ENCODE peak calls at places on chromosome 16, in eight cellular contexts. R, Z, E, T, L, X, N and H are unnamed samples.
A peak's percentile ranks its signal among the peaks of the same experiment; 100 is the strongest.

GRCh38 chr16:86048221-86048620 is 149.3 kb downstream of the IRF8 start:
- DNase-seq in Z (no peak), X (no peak), L (peak; percentile 39), R (no peak), E (no peak), T (no peak), N (no peak), H (no peak)

GRCh38 chr16:15899538-15900100 is 11.2 kb upstream of the CEP20 start:
- DNase-seq in T (peak; percentile 44), R (peak; percentile 41), Z (peak; percentile 48), N (no peak), E (no peak), X (no peak), L (no peak), H (no peak)

GRCh38 chr16:70529051-70529777 is 5.6 kb downstream of the SF3B3 start:
- DNase-seq in T (peak; percentile 70), L (no peak), R (no peak), Z (no peak), N (no peak), X (no peak), E (no peak), H (peak; percentile 73)

GRCh38 chr16:85187002-85187401 is 74.7 kb upstream of the CIBAR2 start:
- DNase-seq in T (peak; percentile 55), E (no peak), N (no peak), Z (no peak), X (no peak), R (no peak), L (no peak), H (no peak)

GRCh38 chr16:11354407-11354732 is 9.1 kb downstream of the RMI2 start:
- DNase-seq in X (no peak), R (no peak), Z (no peak), N (no peak), L (no peak), E (no peak), T (no peak), H (no peak)

GRCh38 chr16:10729649-10730048 is 14.0 kb upstream of the NUBP1 start:
- DNase-seq in Z (no peak), E (no peak), R (no peak), T (peak; percentile 21), X (no peak), N (no peak), L (no peak), H (peak; percentile 49)

GRCh38 chr16:57536306-57537193 is at the start of gene CCDC102A:
- DNase-seq in Z (peak; percentile 61), E (peak; percentile 39), T (no peak), L (peak; percentile 38), R (no peak), N (no peak), X (no peak), H (no peak)

GRCh38 chr16:1093284-1094123 is 2.5 kb downstream of the C1QTNF8 start:
- DNase-seq in T (peak; percentile 8), N (no peak), L (no peak), R (no peak), Z (peak; percentile 35), X (no peak), E (no peak), H (peak; percentile 36)

GRCh38 chr16:138049-138417 is 440 bp downstream of the NPRL3 start:
- DNase-seq in E (no peak), L (peak; percentile 66), R (peak; percentile 49), T (peak; percentile 15), X (peak; percentile 27), N (peak; percentile 12), Z (peak; percentile 38), H (no peak)

GRCh38 chr16:28155293-28155692 is 56.5 kb downstream of the XPO6 start:
- DNase-seq in X (peak; percentile 3), E (no peak), N (no peak), L (no peak), Z (no peak), R (no peak), T (no peak), H (no peak)

GRCh38 chr16:54568897-54569807 is 282.6 kb upstream of the IRX3 start:
- DNase-seq in T (no peak), N (no peak), L (no peak), R (no peak), Z (no peak), E (no peak), X (peak; percentile 42), H (peak; percentile 6)

GRCh38 chr16:65121870-65122723 is at the start of gene CDH11:
- DNase-seq in T (peak; percentile 96), L (peak; percentile 84), R (no peak), X (peak; percentile 18), E (no peak), Z (no peak), N (no peak), H (peak; percentile 34)

GRCh38 chr16:86298166-86299131 is 211.9 kb upstream of the FOXF1 start:
- DNase-seq in R (no peak), Z (no peak), N (no peak), X (no peak), E (no peak), T (peak; percentile 27), L (peak; percentile 58), H (no peak)

GRCh38 chr16:88924834-88925539 is 52.0 kb downstream of the CBFA2T3 start:
- DNase-seq in E (no peak), T (peak; percentile 90), L (peak; percentile 49), Z (peak; percentile 50), N (no peak), X (peak; percentile 70), R (peak; percentile 74), H (peak; percentile 82)

GRCh38 chr16:85888405-85889331 is 10.3 kb upstream of the IRF8 start:
- DNase-seq in L (no peak), R (peak; percentile 56), E (no peak), Z (no peak), X (no peak), T (peak; percentile 70), N (peak; percentile 22), H (no peak)

GRCh38 chr16:86826931-86827330 is 248.6 kb downstream of the FOXL1 start:
- DNase-seq in L (peak; percentile 30), X (no peak), T (no peak), R (no peak), E (no peak), Z (no peak), N (no peak), H (no peak)

GRCh38 chr16:88928405-88929375 is 48.3 kb downstream of the CBFA2T3 start:
- DNase-seq in L (no peak), Z (no peak), N (no peak), R (no peak), X (peak; percentile 84), T (no peak), E (no peak), H (no peak)

GRCh38 chr16:83215417-83216001 is 588.7 kb downstream of the CDH13 start:
- DNase-seq in Z (peak; percentile 68), T (peak; percentile 43), X (no peak), R (peak; percentile 29), L (peak; percentile 82), N (peak; percentile 11), E (peak; percentile 45), H (no peak)